ENCODE peak calls at places on chromosomes 13 and 19, in nine cellular contexts. P is aorta, Y is H7, X is left cardiac atrium, M is lower lobe of right lung, Q is glutamatergic neuron, S is endothelial cell, L is GF-D8, F is kidney. O is an unnamed sample.

GRCh38 chr13:101292711-101293110 is 123.6 kb downstream of the NALCN start:
- DNase-seq in P (no peak), Y (no peak), X (no peak), M (no peak), Q (no peak), S (no peak), L (no peak), F (no peak), O (no peak)

GRCh38 chr19:52993342-52994178 is 20.2 kb upstream of the ERVV-1 start:
- DNase-seq in P (peak), Y (peak), X (peak), M (peak), Q (peak), S (peak), L (peak), F (peak), O (peak)

GRCh38 chr13:67943116-67943515 is 713.0 kb upstream of the PCDH9 start:
- DNase-seq in P (no peak), Y (no peak), X (no peak), M (no peak), Q (no peak), S (no peak), L (no peak), F (no peak), O (no peak)

GRCh38 chr19:11142528-11143171 is 12.9 kb downstream of the SPC24 start:
- DNase-seq in P (peak), Y (peak), X (peak), M (peak), Q (no peak), S (peak), L (no peak), F (peak), O (no peak)

GRCh38 chr13:90302113-90302512 is 1045.4 kb upstream of the MIR17HG start:
- DNase-seq in P (no peak), Y (no peak), X (no peak), M (no peak), Q (no peak), S (no peak), L (no peak), F (no peak), O (no peak)

GRCh38 chr13:52010890-52011689 is at the start of gene ATP7B:
- DNase-seq in P (peak), Y (peak), X (peak), M (no peak), Q (peak), S (peak), L (no peak), F (peak), O (no peak)

GRCh38 chr13:107842562-107843180 is 372.7 kb downstream of the LIG4 start:
- DNase-seq in P (no peak), Y (no peak), X (no peak), M (no peak), Q (no peak), S (no peak), L (no peak), F (no peak), O (no peak)

GRCh38 chr19:4096049-4096892 is 27.7 kb downstream of the MAP2K2 start:
- DNase-seq in P (peak), Y (no peak), X (no peak), M (no peak), Q (no peak), S (no peak), L (no peak), F (no peak), O (no peak)

GRCh38 chr13:29522044-29522685 is 73.3 kb downstream of the SLC7A1 start:
- DNase-seq in P (no peak), Y (no peak), X (peak), M (no peak), Q (no peak), S (no peak), L (no peak), F (no peak), O (peak)

GRCh38 chr13:99009987-99010551 is 32.2 kb upstream of the DOCK9 start:
- DNase-seq in P (no peak), Y (no peak), X (no peak), M (no peak), Q (no peak), S (no peak), L (no peak), F (no peak), O (no peak)

GRCh38 chr13:74871671-74872070 is 610.3 kb downstream of the TBC1D4 start:
- DNase-seq in P (no peak), Y (no peak), X (no peak), M (no peak), Q (no peak), S (no peak), L (no peak), F (no peak), O (no peak)

GRCh38 chr19:17687857-17688784 is at the start of gene UNC13A:
- DNase-seq in P (peak), Y (peak), X (peak), M (peak), Q (peak), S (peak), L (no peak), F (peak), O (peak)

GRCh38 chr19:40862333-40862732 is 12.1 kb upstream of the CYP2A6 start:
- DNase-seq in P (no peak), Y (no peak), X (no peak), M (no peak), Q (no peak), S (no peak), L (no peak), F (no peak), O (no peak)

GRCh38 chr19:55644842-55645511 is 1.5 kb downstream of the ZNF581 start:
- DNase-seq in P (no peak), Y (no peak), X (no peak), M (no peak), Q (no peak), S (no peak), L (no peak), F (peak), O (peak)

GRCh38 chr13:47853236-47853635 is 147.8 kb downstream of the SUCLA2 start:
- DNase-seq in P (no peak), Y (no peak), X (no peak), M (no peak), Q (no peak), S (no peak), L (no peak), F (no peak), O (no peak)